ENCODE peak calls at places on chromosomes 11 and 22, in four cellular contexts. A is astrocyte, Q is fibroblast of lung, B is IMR-90. C is an unnamed sample.

GRCh38 chr11:117796456-117797428 is at the start of gene DSCAML1:
- DNase-seq in A (no peak), Q (no peak), B (no peak), C (no peak)

GRCh38 chr22:45344339-45344738 is 34.6 kb downstream of the FAM118A start:
- DNase-seq in A (no peak), Q (no peak), B (no peak), C (no peak)

GRCh38 chr22:46738961-46739870 is 1.2 kb upstream of the CERK start:
- DNase-seq in A (no peak), Q (peak; percentile 16), B (peak; percentile 72), C (peak; percentile 75)

GRCh38 chr11:72672839-72673238 is 1.4 kb downstream of the PDE2A start:
- DNase-seq in A (no peak), Q (no peak), B (no peak), C (no peak)

GRCh38 chr11:69497221-69497787 is 15.8 kb downstream of the LINC01488 start:
- DNase-seq in A (peak; percentile 97), Q (peak; percentile 99), B (peak; percentile 95), C (no peak)

GRCh38 chr11:115550291-115551059 is 46.3 kb upstream of the CADM1 start:
- DNase-seq in A (peak; percentile 25), Q (peak; percentile 42), B (no peak), C (no peak)

GRCh38 chr11:33063326-33063775 is 24.0 kb downstream of the TCP11L1 start:
- DNase-seq in A (peak; percentile 48), Q (peak; percentile 52), B (peak; percentile 77), C (no peak)

GRCh38 chr11:115941481-115941993 is 437.3 kb upstream of the CADM1 start:
- DNase-seq in A (peak; percentile 100), Q (peak; percentile 100), B (peak; percentile 97), C (peak; percentile 26)

GRCh38 chr11:8263769-8264410 is at the start of gene LMO1:
- DNase-seq in A (peak; percentile 40), Q (peak; percentile 54), B (peak; percentile 62), C (no peak)

GRCh38 chr22:49027122-49027670 is 800.5 kb downstream of the BRD1 start:
- DNase-seq in A (no peak), Q (no peak), B (no peak), C (no peak)

GRCh38 chr22:24391836-24392217 is 35.6 kb upstream of the ADORA2A start:
- DNase-seq in A (peak; percentile 65), Q (peak; percentile 75), B (peak; percentile 77), C (no peak)

GRCh38 chr11:68053117-68053516 is 14.3 kb downstream of the TCIRG1 start:
- DNase-seq in A (no peak), Q (no peak), B (no peak), C (no peak)

GRCh38 chr11:59560290-59560701 is 49.0 kb downstream of the OR4D9 start:
- DNase-seq in A (peak; percentile 66), Q (peak; percentile 76), B (peak; percentile 70), C (no peak)

GRCh38 chr11:119684361-119685072 is 44.5 kb downstream of the NECTIN1 start:
- DNase-seq in A (peak; percentile 66), Q (peak; percentile 79), B (peak; percentile 75), C (no peak)

GRCh38 chr22:37242395-37242918 is 1.6 kb downstream of the RAC2 start:
- DNase-seq in A (no peak), Q (peak; percentile 40), B (peak; percentile 38), C (no peak)

GRCh38 chr11:124791626-124792341 is 8.4 kb downstream of the MSANTD2 start:
- DNase-seq in A (no peak), Q (no peak), B (peak; percentile 44), C (no peak)

GRCh38 chr22:28978158-28978557 is 83.5 kb downstream of the C22orf31 start:
- DNase-seq in A (peak; percentile 65), Q (peak; percentile 75), B (peak; percentile 54), C (no peak)

GRCh38 chr22:28980326-28980725 is 81.3 kb downstream of the C22orf31 start:
- DNase-seq in A (no peak), Q (no peak), B (no peak), C (no peak)

GRCh38 chr22:28977050-28977449 is 84.6 kb downstream of the C22orf31 start:
- DNase-seq in A (no peak), Q (peak; percentile 35), B (no peak), C (no peak)

GRCh38 chr22:28977481-28977971 is 84.1 kb downstream of the C22orf31 start:
- DNase-seq in A (peak; percentile 51), Q (peak; percentile 55), B (no peak), C (no peak)

DNA sequence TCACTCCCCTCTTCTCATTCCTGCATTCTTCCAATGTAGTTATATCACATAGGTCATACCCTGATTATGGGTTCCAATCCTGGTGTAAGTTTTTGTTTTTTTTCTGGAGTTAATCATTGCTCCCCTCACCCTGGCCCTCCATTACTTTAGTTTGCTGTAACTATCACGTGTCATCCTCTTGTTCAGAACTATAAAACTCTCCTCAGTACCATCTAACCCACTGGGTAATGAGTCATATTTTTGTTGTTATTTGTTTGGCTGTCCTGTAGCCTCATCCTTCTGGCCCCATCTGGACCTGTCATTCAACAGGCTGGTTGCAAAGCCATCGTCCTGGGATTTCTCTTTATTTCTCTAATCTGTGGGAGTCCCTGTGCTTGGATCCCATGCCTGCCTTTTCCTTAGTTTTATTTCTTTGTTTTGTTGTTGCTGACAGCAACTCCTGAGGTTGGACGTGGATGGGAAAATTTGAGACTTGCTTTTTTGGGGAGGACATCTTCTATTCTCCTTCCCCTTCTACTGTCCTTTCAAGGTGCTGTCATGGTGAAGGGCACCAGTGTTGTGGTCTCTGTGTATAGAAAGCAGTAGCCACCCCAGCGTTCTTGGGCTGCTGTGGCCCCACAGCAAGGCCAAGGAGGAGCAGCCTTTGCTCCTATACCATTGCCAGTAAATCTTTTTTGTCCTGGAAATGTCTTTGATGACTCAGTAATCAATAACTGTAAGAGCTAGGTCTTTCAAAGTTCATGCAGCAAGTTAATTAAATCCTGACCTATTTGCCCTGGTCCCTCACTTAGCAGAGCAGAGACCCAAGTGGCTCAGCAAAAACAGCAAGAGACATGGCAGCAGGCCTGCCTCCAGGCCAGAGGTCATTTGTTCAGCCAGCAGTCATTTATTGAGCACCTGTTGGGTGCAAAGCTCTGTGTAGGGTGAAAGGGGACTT is 82.5 kb downstream of the C22orf31 start:
- DNase-seq in A (no peak), Q (no peak), B (no peak), C (no peak)
- H2AFZ ChIP-seq in A (no peak overlapping the region), Q (no peak overlapping the region), B (no peak overlapping the region), C (no peak overlapping the region)

DNA sequence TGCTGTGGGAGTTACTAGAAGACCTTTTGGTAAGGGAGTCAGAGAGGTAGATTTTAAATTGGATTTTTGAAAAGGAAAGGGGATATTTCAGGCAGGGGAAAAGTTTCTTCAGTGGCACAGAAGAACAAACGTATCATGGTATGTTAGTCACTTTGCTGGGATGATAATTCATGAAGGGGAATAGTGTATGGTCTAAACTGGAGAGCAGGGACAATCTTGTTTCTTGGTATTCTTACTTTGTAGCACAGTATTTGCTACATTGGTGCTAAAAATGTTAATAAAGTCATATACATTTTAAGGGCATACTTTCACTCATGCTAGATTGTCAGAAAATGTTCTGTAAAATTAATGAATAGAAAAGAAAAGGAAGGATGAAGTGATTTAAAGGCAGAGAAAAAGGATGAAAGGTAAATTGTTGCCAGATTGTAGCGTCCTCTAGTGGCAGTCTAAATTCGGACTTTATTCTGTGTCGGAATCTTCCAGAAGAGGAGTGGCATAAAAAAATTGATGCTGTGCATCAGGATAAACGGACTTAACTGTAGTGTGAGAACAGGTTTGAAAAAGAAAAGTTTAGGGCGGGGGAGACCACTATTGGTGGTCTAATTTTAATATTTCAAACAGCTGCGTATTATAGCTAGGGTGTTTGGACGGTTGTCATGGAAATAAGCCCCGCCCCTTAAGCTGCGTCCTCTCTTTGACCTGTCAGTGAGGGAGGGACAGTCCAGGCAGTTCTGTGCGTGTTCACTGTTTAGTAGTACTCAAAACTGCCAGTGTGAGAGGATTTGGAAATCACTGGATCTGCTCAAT is at the start of gene BCO2:
- DNase-seq in A (peak; percentile 61), Q (peak; percentile 67), B (peak; percentile 71), C (no peak)
- H3K9ac ChIP-seq in A (peak within 1 kb of the TSS; percentile 65), Q (no peak within 1 kb of the TSS), B (peak within 1 kb of the TSS; percentile 18), C (peak within 1 kb of the TSS; percentile 14)

DNA sequence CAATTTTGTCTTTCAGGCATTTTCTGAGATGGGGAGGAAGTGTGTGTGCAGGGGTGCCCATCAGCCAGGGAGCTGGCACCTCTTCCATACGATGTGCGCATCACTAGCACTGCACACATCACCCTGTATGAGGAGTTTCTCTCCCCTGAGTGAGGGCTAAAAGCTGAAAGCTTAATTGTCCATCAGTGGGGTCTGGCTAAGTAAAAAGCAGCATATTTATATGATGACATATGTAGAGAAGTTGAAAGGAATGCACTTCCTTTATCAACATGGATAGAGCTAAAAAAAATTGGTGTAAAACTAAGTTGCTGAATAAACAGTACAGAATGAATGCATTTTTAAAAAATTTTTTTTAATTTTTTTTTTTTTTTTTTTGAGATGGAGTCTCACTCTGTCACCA is 4.0 kb downstream of the VSTM5 start:
- DNase-seq in A (peak; percentile 58), Q (peak; percentile 69), B (peak; percentile 64), C (no peak)
- TF ChIP-seq CTCF in A (no peak), Q (no peak), B (no peak), C (no peak)

GRCh38 chr11:472816-473215 is 22.7 kb downstream of the PTDSS2 start:
- DNase-seq in A (no peak), Q (no peak), B (no peak), C (no peak)
- H2AFZ ChIP-seq in A (no peak overlapping the region), Q (no peak overlapping the region), B (no peak overlapping the region), C (no peak overlapping the region)

C was measured in keratinocyte.